ENCODE peak calls at places on chromosomes 16 and 17, in four cellular contexts. K is cardiac fibroblast; B is lower lobe of right lung; V is activated naive CD4-positive, alpha-beta T cell treated with anti-CD3 and anti-CD28 coated beads for 36 hours. Z is an unnamed sample.

GRCh38 chr17:36550491-36551417 is 6.0 kb downstream of the GGNBP2 start:
- DNase-seq in K (no peak), B (no peak), V (no peak), Z (no peak)

GRCh38 chr16:79871906-79872305 is 271.4 kb upstream of the MAF start:
- DNase-seq in K (no peak), B (no peak), V (no peak), Z (no peak)

GRCh38 chr17:48998557-48999440 is 1.6 kb downstream of the IGF2BP1 start:
- DNase-seq in K (no peak), B (no peak), V (no peak), Z (no peak)

GRCh38 chr16:20383106-20384029 is 21.2 kb downstream of the PDILT start:
- DNase-seq in K (peak; percentile 75), B (no peak), V (peak; percentile 70), Z (peak; percentile 74)

GRCh38 chr17:72240333-72240732 is 119.5 kb downstream of the SOX9 start:
- DNase-seq in K (no peak), B (no peak), V (no peak), Z (no peak)

GRCh38 chr17:39665642-39666221 is 583 bp downstream of the TCAP start:
- DNase-seq in K (no peak), B (no peak), V (no peak), Z (peak; percentile 61)

GRCh38 chr17:65564793-65565192 is 3.3 kb upstream of the AXIN2 start:
- DNase-seq in K (no peak), B (no peak), V (no peak), Z (no peak)

GRCh38 chr16:84281077-84281476 is 13.6 kb upstream of the WFDC1 start:
- DNase-seq in K (peak; percentile 34), B (no peak), V (no peak), Z (no peak)

GRCh38 chr17:51563961-51564360 is 303.6 kb downstream of the UTP18 start:
- DNase-seq in K (no peak), B (no peak), V (no peak), Z (no peak)

GRCh38 chr17:17206149-17206912 is at the start of gene PLD6:
- DNase-seq in K (peak; percentile 67), B (peak; percentile 89), V (peak; percentile 88), Z (peak; percentile 88)

GRCh38 chr16:8260140-8260539 is 330.2 kb downstream of the TMEM114 start:
- DNase-seq in K (no peak), B (no peak), V (no peak), Z (no peak)

GRCh38 chr17:28252436-28252835 is 66.6 kb upstream of the TMEM97 start:
- DNase-seq in K (peak; percentile 81), B (no peak), V (no peak), Z (no peak)

GRCh38 chr16:82295306-82296201 is 125.5 kb upstream of the MPHOSPH6 start:
- DNase-seq in K (no peak), B (no peak), V (no peak), Z (no peak)

GRCh38 chr17:46879101-46879500 is 27.7 kb downstream of the WNT9B start:
- DNase-seq in K (no peak), B (no peak), V (no peak), Z (no peak)

GRCh38 chr17:76569607-76570279 is 15.9 kb downstream of the ST6GALNAC2 start:
- DNase-seq in K (no peak), B (no peak), V (no peak), Z (no peak)

GRCh38 chr16:57027067-57027466 is 37.7 kb downstream of the NLRC5 start:
- DNase-seq in K (no peak), B (no peak), V (no peak), Z (no peak)

GRCh38 chr16:76583466-76583865 is 306.3 kb downstream of the CNTNAP4 start:
- DNase-seq in K (peak; percentile 3), B (no peak), V (no peak), Z (peak; percentile 10)

GRCh38 chr17:79732804-79733691 is 2.3 kb downstream of the ENPP7 start:
- DNase-seq in K (no peak), B (no peak), V (no peak), Z (peak; percentile 66)

GRCh38 chr17:61255609-61256008 is 144.0 kb upstream of the TBX2 start:
- DNase-seq in K (no peak), B (no peak), V (no peak), Z (no peak)

GRCh38 chr17:9445424-9445823 is 130.2 kb downstream of the STX8 start:
- DNase-seq in K (no peak), B (no peak), V (no peak), Z (no peak)

GRCh38 chr16:65285128-65286120 is 163.6 kb upstream of the CDH11 start:
- DNase-seq in K (peak; percentile 65), B (no peak), V (no peak), Z (no peak)

GRCh38 chr16:19095699-19096098 is 18.1 kb upstream of the ITPRIPL2 start:
- DNase-seq in K (peak; percentile 27), B (no peak), V (no peak), Z (peak; percentile 78)